ENCODE peak calls at places on chromosomes 6 and 20, in seven cellular contexts. Q is neural progenitor cell, B is Peyer's patch, E is body of pancreas, N is BE2C, M is HepG2, P is A549. F is an unnamed sample. For H3K9me3, the result is how much of the 10 kb centered on the place peaks cover.

GRCh38 chr6:5191722-5192121 is 69.0 kb downstream of the LYRM4 start:
- DNase-seq in Q (no peak), B (no peak), E (no peak), N (no peak), M (no peak), P (no peak), F (no peak)

GRCh38 chr6:74899416-74899815 is 306.4 kb downstream of the COL12A1 start:
- DNase-seq in Q (no peak), B (no peak), E (no peak), N (no peak), M (peak), P (no peak), F (no peak)

GRCh38 chr6:168526841-168527281 is 85.9 kb downstream of the SMOC2 start:
- DNase-seq in Q (no peak), B (no peak), E (peak), N (no peak), M (no peak), P (no peak), F (peak)

GRCh38 chr20:58014628-58015315 is 213.7 kb downstream of the ANKRD60 start:
- DNase-seq in Q (no peak), B (no peak), E (no peak), N (no peak), M (no peak), P (peak), F (no peak)

GRCh38 chr6:26003102-26003694 is 40.6 kb downstream of the TRIM38 start:
- DNase-seq in Q (peak), B (peak), E (peak), N (peak), M (peak), P (peak), F (peak)

GRCh38 chr6:24197892-24198291 is 71.9 kb downstream of the NRSN1 start:
- DNase-seq in Q (no peak), B (no peak), E (no peak), N (no peak), M (peak), P (no peak), F (no peak)

GRCh38 chr6:146901940-146902816 is 302.0 kb upstream of the STXBP5 start:
- DNase-seq in Q (no peak), B (no peak), E (no peak), N (no peak), M (peak), P (peak), F (no peak)

GRCh38 chr6:155399062-155399746 is 56.4 kb downstream of the NOX3 start:
- DNase-seq in Q (no peak), B (no peak), E (no peak), N (no peak), M (peak), P (no peak), F (no peak)

GRCh38 chr20:47066484-47067270 is 172.0 kb downstream of the EYA2 start:
- DNase-seq in Q (no peak), B (no peak), E (no peak), N (no peak), M (no peak), P (no peak), F (no peak)

GRCh38 chr6:152233547-152234320 is 403.4 kb downstream of the SYNE1 start:
- DNase-seq in Q (no peak), B (no peak), E (no peak), N (no peak), M (no peak), P (no peak), F (no peak)

GRCh38 chr20:7742479-7742878 is 197.8 kb downstream of the HAO1 start:
- DNase-seq in Q (no peak), B (no peak), E (peak), N (no peak), M (no peak), P (no peak), F (no peak)

GRCh38 chr6:13278184-13278583 is 50.2 kb downstream of the TBC1D7 start:
- DNase-seq in Q (peak), B (peak), E (no peak), N (no peak), M (no peak), P (no peak), F (no peak)

GRCh38 chr20:2695206-2695983 is 2.8 kb downstream of the EBF4 start:
- DNase-seq in Q (no peak), B (no peak), E (no peak), N (no peak), M (no peak), P (no peak), F (no peak)

GRCh38 chr20:1946762-1947534 is 46.9 kb downstream of the PDYN start:
- DNase-seq in Q (peak), B (peak), E (peak), N (no peak), M (peak), P (no peak), F (peak)

GRCh38 chr20:31681128-31681727 is 41.4 kb downstream of the BCL2L1 start:
- DNase-seq in Q (no peak), B (no peak), E (no peak), N (no peak), M (no peak), P (no peak), F (no peak)

GRCh38 chr6:35727206-35727934 is 9.5 kb upstream of the ARMC12 start:
- DNase-seq in Q (peak), B (peak), E (peak), N (peak), M (peak), P (peak), F (peak)

GRCh38 chr6:139028242-139028657 is 295 bp upstream of the ABRACL start:
- DNase-seq in Q (peak), B (peak), E (no peak), N (no peak), M (no peak), P (no peak), F (no peak)

GRCh38 chr20:3398681-3399252 is 8.7 kb downstream of the DNAAF9 start:
- DNase-seq in Q (no peak), B (no peak), E (no peak), N (no peak), M (no peak), P (no peak), F (no peak)

GRCh38 chr6:81487489-81487888 is 265.0 kb downstream of the TENT5A start:
- DNase-seq in Q (no peak), B (no peak), E (peak), N (peak), M (no peak), P (no peak), F (no peak)

GRCh38 chr6:56730663-56731529 is 88.2 kb upstream of the DST start:
- DNase-seq in Q (no peak), B (no peak), E (no peak), N (no peak), M (no peak), P (no peak), F (no peak)

GRCh38 chr20:7601431-7601830 is 338.8 kb downstream of the HAO1 start:
- DNase-seq in Q (no peak), B (no peak), E (no peak), N (no peak), M (no peak), P (no peak), F (no peak)

GRCh38 chr6:125165256-125165655 is 11.7 kb downstream of the TPD52L1 start:
- DNase-seq in Q (no peak), B (no peak), E (no peak), N (no peak), M (no peak), P (no peak), F (no peak)

GRCh38 chr6:47551670-47552069 is 74.1 kb downstream of the CD2AP start:
- DNase-seq in Q (no peak), B (no peak), E (no peak), N (no peak), M (no peak), P (no peak), F (no peak)

GRCh38 chr20:18688676-18689075 is 100.8 kb downstream of the DTD1 start:
- DNase-seq in Q (no peak), B (no peak), E (no peak), N (no peak), M (no peak), P (no peak), F (no peak)

GRCh38 chr20:51331466-51331865 is 211.1 kb downstream of the NFATC2 start:
- DNase-seq in Q (no peak), B (no peak), E (no peak), N (no peak), M (no peak), P (no peak), F (no peak)

GRCh38 chr6:170253226-170253909 is 37.5 kb downstream of the DLL1 start:
- DNase-seq in Q (no peak), B (no peak), E (no peak), N (no peak), M (no peak), P (no peak), F (no peak)

GRCh38 chr6:133262804-133263203 is 21.6 kb downstream of the EYA4 start:
- DNase-seq in Q (no peak), B (no peak), E (no peak), N (no peak), M (no peak), P (no peak), F (no peak)

GRCh38 chr6:139161169-139161568 is 26.3 kb downstream of the HECA start:
- DNase-seq in Q (no peak), B (peak), E (no peak), N (no peak), M (peak), P (no peak), F (peak)

GRCh38 chr6:24520929-24521546 is 26.3 kb downstream of the ALDH5A1 start:
- DNase-seq in Q (peak), B (peak), E (peak), N (peak), M (peak), P (peak), F (peak)

GRCh38 chr6:108969776-108970175 is 121.6 kb downstream of the ARMC2 start:
- DNase-seq in Q (no peak), B (no peak), E (no peak), N (no peak), M (no peak), P (no peak), F (peak)

GRCh38 chr6:123276439-123277045 is 280.5 kb downstream of the CLVS2 start:
- DNase-seq in Q (peak), B (no peak), E (no peak), N (no peak), M (no peak), P (no peak), F (no peak)

GRCh38 chr20:45972500-45973183 is 639 bp upstream of the ZNF335 start:
- DNase-seq in Q (no peak), B (no peak), E (no peak), N (peak), M (no peak), P (no peak), F (no peak)

GRCh38 chr20:32325706-32326506 is 32.2 kb upstream of the ASXL1 start:
- DNase-seq in Q (no peak), B (no peak), E (peak), N (no peak), M (peak), P (peak), F (no peak)

GRCh38 chr6:163193326-163193725 is 221.2 kb upstream of the QKI start:
- DNase-seq in Q (no peak), B (no peak), E (no peak), N (no peak), M (no peak), P (no peak), F (no peak)

GRCh38 chr6:36912583-36912982 is 26.8 kb downstream of the C6orf89 start:
- DNase-seq in Q (no peak), B (no peak), E (no peak), N (no peak), M (no peak), P (no peak), F (no peak)

GRCh38 chr6:24752917-24753486 is 21.7 kb upstream of the GMNN start:
- DNase-seq in Q (no peak), B (no peak), E (no peak), N (no peak), M (peak), P (no peak), F (no peak)

GRCh38 chr6:72649032-72649984 is 27.4 kb downstream of the KCNQ5 start:
- DNase-seq in Q (no peak), B (no peak), E (no peak), N (no peak), M (no peak), P (no peak), F (peak)

GRCh38 chr20:45105317-45105716 is 4.4 kb upstream of the KCNS1 start:
- DNase-seq in Q (no peak), B (no peak), E (no peak), N (no peak), M (no peak), P (no peak), F (no peak)

GRCh38 chr20:54132612-54133433 is 41.0 kb downstream of the CYP24A1 start:
- DNase-seq in Q (peak), B (no peak), E (no peak), N (no peak), M (peak), P (peak), F (peak)

GRCh38 chr20:31475032-31475431 is at the start of the genes DEFB124 and REM1:
- DNase-seq in Q (peak), B (no peak), E (peak), N (peak), M (no peak), P (no peak), F (no peak)

DNA sequence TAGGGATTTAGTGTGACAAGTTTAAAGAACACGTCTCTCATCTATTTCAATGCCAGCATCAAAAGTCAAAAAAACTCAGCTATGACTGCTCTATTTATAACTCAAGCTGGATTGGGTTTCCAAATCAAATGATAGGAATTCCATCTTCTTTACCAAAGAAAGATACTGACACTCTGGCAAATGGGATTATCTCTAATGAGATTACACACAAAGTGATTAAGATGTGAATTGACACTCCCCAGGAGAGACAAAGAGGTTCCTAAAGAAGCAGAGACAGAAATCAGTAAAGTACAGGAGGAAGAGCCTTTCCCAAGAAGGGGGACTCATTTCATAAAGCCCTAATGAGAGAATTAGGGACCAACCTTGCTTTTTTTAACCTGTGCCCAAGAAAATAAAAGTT is 92.1 kb downstream of the ID4 start:
- DNase-seq in Q (peak), B (no peak), E (no peak), N (no peak), M (no peak), P (no peak), F (no peak)
- H3K4me3 ChIP-seq in Q (no peak), B (no peak), E (no peak), N (no peak), M (no peak), P (no peak), F (no peak)

DNA sequence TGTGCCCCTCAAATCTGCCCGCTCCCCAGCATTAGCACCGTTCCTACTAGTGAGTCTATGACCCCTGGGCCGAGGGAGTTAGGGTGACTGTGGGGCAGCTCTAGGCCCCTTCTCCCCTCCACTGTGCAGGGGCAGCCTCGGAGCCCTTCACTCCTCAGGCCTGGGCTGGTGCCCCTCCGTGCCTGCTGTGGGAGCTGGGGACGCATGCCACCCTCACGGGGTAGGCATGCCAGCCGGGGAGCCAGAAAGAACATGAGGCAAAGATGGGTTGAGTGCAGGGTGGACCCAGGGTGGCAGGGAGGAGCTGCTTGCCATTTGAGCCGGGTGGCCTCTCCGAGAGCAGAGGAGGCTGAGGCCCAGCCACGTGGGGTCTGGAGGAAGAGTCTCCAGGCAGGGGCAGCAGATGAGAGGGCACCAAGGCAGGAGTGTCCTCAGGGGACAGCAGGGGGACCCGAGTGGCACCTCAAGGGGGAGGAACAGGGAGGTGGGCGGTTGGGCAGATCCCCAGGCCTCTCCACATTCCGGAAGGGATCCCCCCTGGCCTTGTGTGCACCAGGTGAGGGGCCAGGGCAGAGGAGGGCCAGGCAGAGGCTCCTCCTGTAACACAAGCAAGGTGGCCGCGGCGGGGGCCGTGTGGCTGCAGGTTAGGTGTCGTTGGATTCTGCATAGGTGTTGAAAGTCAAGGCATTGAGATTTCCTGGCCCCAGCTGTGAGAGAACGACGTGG is 18.6 kb upstream of the LSM14B start:
- DNase-seq in Q (no peak), B (no peak), E (no peak), N (no peak), M (no peak), P (no peak), F (no peak)
- H3K9me3 ChIP-seq in Q (under half), B (under half), E (under half), N (under half), M (under half), P (half or more), F (under half)

GRCh38 chr6:39303425-39304153 is 10.6 kb downstream of the KCNK17 start:
- DNase-seq in Q (no peak), B (no peak), E (no peak), N (no peak), M (no peak), P (no peak), F (no peak)
- TF ChIP-seq CTCF in Q (no peak), B (no peak), E (peak), N (no peak), M (no peak), P (no peak), F (no peak)

DNA sequence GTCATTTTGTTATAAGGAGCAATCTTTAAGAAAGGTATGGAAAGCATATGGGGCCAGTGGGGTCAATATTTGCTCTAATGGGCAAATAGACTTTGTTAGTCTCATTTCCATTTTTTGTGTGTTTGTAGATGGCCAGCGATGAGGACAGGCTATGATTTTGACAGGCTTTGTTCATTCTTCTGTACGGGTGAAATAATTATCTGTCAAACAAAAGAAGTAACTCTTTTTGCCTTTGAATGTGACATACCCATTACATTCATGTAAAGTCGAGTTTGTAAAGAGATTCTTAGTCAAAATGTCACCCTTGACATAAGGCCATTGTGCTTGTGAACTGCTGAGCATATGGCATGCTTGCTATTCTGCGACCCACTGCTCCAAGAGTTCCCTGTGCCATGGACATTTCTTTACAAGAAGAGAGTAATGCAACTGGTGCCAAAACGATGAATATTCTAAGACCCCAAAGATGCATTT is 38.1 kb upstream of the JAG1 start:
- DNase-seq in Q (no peak), B (no peak), E (no peak), N (no peak), M (peak), P (no peak), F (no peak)
- H3K4me3 ChIP-seq in Q (no peak), B (peak), E (no peak), N (no peak), M (peak), P (peak), F (no peak)

DNA sequence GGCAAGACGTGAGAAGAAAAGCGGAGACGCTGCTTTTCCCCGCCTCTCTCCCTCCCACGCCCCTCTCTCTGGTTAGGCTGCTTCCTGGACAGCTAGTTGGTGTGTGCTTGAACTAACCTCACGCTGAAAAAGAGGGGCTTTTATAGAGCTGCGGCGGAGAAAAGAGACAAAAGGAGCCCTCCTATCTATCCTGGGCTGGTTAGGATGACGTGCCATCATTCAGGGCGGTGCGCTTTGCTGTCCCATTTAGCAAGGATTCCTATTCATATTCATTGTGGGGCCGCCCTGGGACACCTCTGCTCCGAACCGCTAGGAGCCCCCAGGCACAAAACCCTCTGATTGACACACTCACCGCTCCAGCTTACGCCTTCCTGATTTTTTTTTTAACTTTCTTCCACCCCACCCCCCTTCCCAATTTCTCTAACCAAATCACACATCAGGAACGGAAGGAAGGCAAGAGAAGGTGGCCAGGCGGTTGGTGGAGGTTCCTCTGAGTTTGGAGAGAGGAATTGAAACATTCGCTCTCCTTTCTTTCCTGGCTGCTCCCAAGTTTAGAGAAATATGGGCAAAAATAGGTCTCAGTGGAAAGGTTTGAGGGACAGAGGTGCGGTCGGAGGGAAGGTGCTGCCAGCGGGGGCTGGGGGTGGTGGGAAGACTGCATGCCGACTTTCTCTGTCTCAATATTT is at the start of gene OLIG3:
- DNase-seq in Q (peak), B (no peak), E (no peak), N (no peak), M (no peak), P (no peak), F (no peak)
- H3K9me3 ChIP-seq in Q (under half), B (under half), E (under half), N (under half), M (under half), P (under half), F (under half)

GRCh38 chr6:46419576-46420002 is 71.7 kb downstream of the RCAN2 start:
- DNase-seq in Q (peak), B (peak), E (peak), N (peak), M (peak), P (peak), F (peak)
- TF ChIP-seq CTCF in Q (peak), B (peak), E (peak), N (peak), M (peak), P (peak), F (peak)